ENCODE peak calls at places on chromosomes 2 and 18, in four cellular contexts. H is transverse colon, Q is sigmoid colon, Z is spleen. P is an unnamed sample.

GRCh38 chr2:45816273-45816672 is 164.8 kb downstream of the PRKCE start:
- DNase-seq in H (no peak), Z (no peak), Q (peak), P (no peak)

GRCh38 chr2:222301296-222301997 is 2.6 kb upstream of the PAX3 start:
- DNase-seq in H (no peak), Z (peak), Q (no peak), P (no peak)

GRCh38 chr18:70132999-70133398 is 72.5 kb downstream of the RTTN start:
- DNase-seq in Z (no peak), Q (no peak), H (no peak), P (no peak)

GRCh38 chr2:42171396-42171971 is 2.3 kb downstream of the EML4 start:
- DNase-seq in Z (no peak), Q (no peak), H (no peak), P (peak)

GRCh38 chr2:162520959-162521358 is 177.0 kb downstream of the GCA start:
- DNase-seq in H (no peak), Z (no peak), Q (no peak), P (no peak)

GRCh38 chr2:160257742-160258577 is 57.9 kb upstream of the ITGB6 start:
- DNase-seq in Z (no peak), Q (no peak), H (no peak), P (no peak)

GRCh38 chr2:218618102-218618860 is 10.6 kb downstream of the PLCD4 start:
- DNase-seq in Q (no peak), H (no peak), Z (no peak), P (no peak)

GRCh38 chr2:22360735-22361374 is 1024.1 kb upstream of the KLHL29 start:
- DNase-seq in H (no peak), Z (no peak), Q (no peak), P (no peak)

GRCh38 chr2:117618607-117619006 is 195.9 kb upstream of the DDX18 start:
- DNase-seq in Q (no peak), H (no peak), Z (no peak), P (no peak)

GRCh38 chr2:44120428-44120827 is 48.2 kb upstream of the PPM1B start:
- DNase-seq in Z (no peak), H (no peak), Q (no peak), P (no peak)

GRCh38 chr2:43228782-43229659 is 2.6 kb upstream of the ZFP36L2 start:
- DNase-seq in Q (no peak), H (no peak), Z (peak), P (no peak)

GRCh38 chr2:586518-587370 is 90.5 kb downstream of the TMEM18 start:
- DNase-seq in Q (no peak), H (no peak), Z (no peak), P (no peak)

GRCh38 chr2:114543106-114543806 is 100.8 kb downstream of the DPP10 start:
- DNase-seq in Z (no peak), H (peak), Q (no peak), P (no peak)

GRCh38 chr18:3454365-3455089 is 4.6 kb downstream of the TGIF1 start:
- DNase-seq in Z (no peak), H (peak), Q (no peak), P (no peak)

GRCh38 chr18:36095936-36096519 is 28.7 kb upstream of the RPRD1A start:
- DNase-seq in H (no peak), Z (no peak), Q (no peak), P (no peak)

GRCh38 chr2:46067501-46068292 is 229.5 kb upstream of the EPAS1 start:
- DNase-seq in H (no peak), Q (no peak), Z (no peak), P (no peak)

GRCh38 chr2:146540271-146540932 is 1304.4 kb upstream of the ACVR2A start:
- DNase-seq in Q (no peak), Z (no peak), H (no peak), P (no peak)

GRCh38 chr2:70385966-70386595 is 84.2 kb upstream of the FAM136A start:
- DNase-seq in Z (no peak), H (no peak), Q (no peak), P (no peak)

GRCh38 chr2:205967391-205968075 is 118.4 kb downstream of the INO80D start:
- DNase-seq in Q (no peak), Z (no peak), H (no peak), P (no peak)

GRCh38 chr2:108271691-108272253 is 16.9 kb upstream of the SULT1C2 start:
- DNase-seq in Q (peak), Z (no peak), H (peak), P (no peak)

GRCh38 chr2:55111570-55112228 is 61.4 kb upstream of the RTN4 start:
- DNase-seq in Z (peak), H (peak), Q (peak), P (no peak)

GRCh38 chr18:56532176-56532840 is 106.1 kb downstream of the TXNL1 start:
- DNase-seq in Q (no peak), H (no peak), Z (no peak), P (no peak)

GRCh38 chr2:171703574-171704347 is 16.5 kb downstream of the DYNC1I2 start:
- DNase-seq in Z (no peak), Q (no peak), H (no peak), P (no peak)

GRCh38 chr18:46718501-46719341 is 38.1 kb downstream of the ST8SIA5 start:
- DNase-seq in Z (no peak), H (no peak), Q (no peak), P (no peak)

DNA sequence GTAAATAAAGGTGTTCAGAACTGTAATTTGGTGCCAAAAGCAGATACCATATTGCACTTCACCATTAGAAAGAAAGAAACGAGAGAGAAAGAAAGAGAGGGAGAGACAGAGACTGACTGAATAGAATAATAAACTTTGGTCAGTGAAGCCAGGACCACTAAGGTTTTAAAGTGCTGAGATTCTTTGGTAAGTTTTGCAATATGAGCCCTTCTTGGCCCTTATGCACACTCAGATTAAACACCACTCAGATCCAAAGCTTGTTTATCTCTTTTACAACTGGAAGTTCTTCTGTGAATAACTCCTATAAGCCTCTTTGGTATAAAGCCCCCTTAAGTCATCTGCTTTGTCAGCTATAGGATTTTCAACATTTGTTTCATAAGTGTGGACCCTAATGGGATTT is 40.9 kb downstream of the PID1 start:
- DNase-seq in Q (no peak), H (no peak), Z (no peak), P (no peak)
- TF ChIP-seq POLR2AphosphoS5 in Q (no peak), H (no peak), Z (no peak), P (no peak)

DNA sequence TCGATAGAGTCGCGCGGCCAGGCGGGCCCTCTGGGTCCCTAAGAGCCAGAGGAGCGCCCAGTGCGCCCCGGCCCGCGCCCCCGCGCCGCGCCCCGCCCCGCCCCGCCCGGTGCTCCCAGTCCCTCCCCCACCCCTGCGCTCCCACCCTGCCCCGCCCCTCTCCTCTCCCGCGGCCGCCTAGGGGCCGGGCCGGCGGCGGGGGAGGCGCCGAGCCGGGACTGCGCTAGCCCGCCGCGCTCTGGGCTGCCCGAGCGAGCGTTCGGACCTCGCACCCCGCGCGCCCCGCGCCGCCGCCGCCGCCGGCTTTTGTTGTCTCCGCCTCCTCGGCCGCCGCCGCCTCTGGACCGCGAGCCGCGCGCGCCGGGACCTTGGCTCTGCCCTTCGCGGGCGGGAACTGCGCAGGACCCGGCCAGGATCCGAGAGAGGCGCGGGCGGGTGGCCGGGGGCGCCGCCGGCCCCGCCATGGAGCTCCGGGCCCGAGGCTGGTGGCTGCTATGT is at the start of gene GPC1:
- DNase-seq in Q (peak), H (peak), Z (peak), P (no peak)
- TF ChIP-seq POLR2A in Q (no peak), H (no peak), Z (no peak), P (no peak)

GRCh38 chr2:3460831-3461544 is 58.3 kb downstream of the ADI1 start:
- DNase-seq in H (no peak), Z (peak), Q (no peak), P (no peak)
- TF ChIP-seq POLR2AphosphoS5 in H (no peak), Z (no peak), Q (no peak), P (no peak)

GRCh38 chr2:227870710-227871374 is 589 bp upstream of the DAW1 start:
- DNase-seq in Q (no peak), Z (no peak), H (no peak), P (no peak)
- TF ChIP-seq POLR2A in Q (no peak), Z (no peak), H (no peak), P (no peak)

DNA sequence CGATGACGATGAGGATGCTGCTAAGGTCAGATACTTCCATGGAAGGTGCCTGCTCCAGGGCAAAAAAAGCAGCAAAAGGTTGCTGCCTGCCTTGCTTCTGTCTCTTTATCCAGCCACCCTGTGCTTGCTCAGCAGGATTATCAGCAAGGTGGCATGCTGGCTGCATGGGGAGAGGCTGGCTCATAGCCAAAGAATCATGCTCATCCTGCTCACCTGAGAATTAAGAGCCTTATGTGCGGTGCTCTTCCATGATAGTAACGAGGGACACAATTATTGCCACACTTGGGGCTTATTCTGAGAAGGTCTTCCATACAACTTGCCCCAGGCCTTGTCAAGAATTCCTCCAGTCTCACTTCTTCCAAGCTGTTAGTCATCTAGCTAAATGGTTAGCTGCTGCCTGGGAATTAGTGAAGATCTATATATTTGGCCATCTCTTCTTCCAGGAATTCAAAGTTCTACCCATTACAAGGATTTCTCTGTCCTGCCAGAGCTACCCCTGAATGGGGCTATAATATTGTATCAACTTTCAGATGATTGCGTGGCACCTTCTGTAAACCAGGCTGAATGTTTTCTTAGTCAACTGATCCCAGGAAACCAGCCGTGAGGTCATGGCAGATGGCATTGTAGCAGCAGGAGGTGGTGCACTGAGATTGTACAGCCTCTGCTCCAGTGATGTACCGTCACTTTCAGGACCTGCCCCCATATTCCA is 60.3 kb upstream of the SEC11C start:
- DNase-seq in Q (no peak), H (no peak), Z (no peak), P (no peak)
- TF ChIP-seq POLR2AphosphoS5 in Q (no peak), H (no peak), Z (no peak), P (no peak)

GRCh38 chr2:74764429-74765272 is 69.3 kb upstream of the HK2 start:
- DNase-seq in H (no peak), Q (no peak), Z (no peak), P (no peak)
- TF ChIP-seq POLR2A in H (no peak), Q (no peak), Z (no peak), P (no peak)

GRCh38 chr2:99430614-99431258 is 59.1 kb downstream of the REV1 start:
- DNase-seq in H (no peak), Z (no peak), Q (no peak), P (no peak)
- TF ChIP-seq POLR2AphosphoS5 in H (no peak), Z (no peak), Q (no peak), P (no peak)

GRCh38 chr2:240445961-240446538 is 10.6 kb downstream of the GPC1 start:
- DNase-seq in H (no peak), Q (no peak), Z (no peak), P (no peak)
- TF ChIP-seq POLR2A in H (no peak), Q (no peak), Z (no peak), P (no peak)

GRCh38 chr2:241617431-241618154 is 19.4 kb downstream of the THAP4 start:
- DNase-seq in Z (peak), Q (no peak), H (no peak), P (no peak)
- TF ChIP-seq POLR2AphosphoS5 in Z (peak), Q (no peak), H (no peak), P (peak)

GRCh38 chr2:158457092-158457825 is 507 bp downstream of the PKP4 start:
- DNase-seq in H (peak), Z (peak), Q (peak), P (peak)
- TF ChIP-seq POLR2A in H (no peak), Z (no peak), Q (no peak), P (no peak)

P was measured in GM12892.